ENCODE peak calls at places on chromosomes 5 and 9, in eight cellular contexts. Z is CD8-positive, alpha-beta memory T cell; D is activated naive CD4-positive, alpha-beta T cell treated with anti-CD3 and anti-CD28 coated beads, Interleukin-2, amount 10 ng/mL, durations not matched to agents 7 days and 5 days; G is T-helper 1 cell; J is ELR; Q is NCI-H1092 treated with DMSO at 0.1 percent for 48 hours; E is stromal cell of bone marrow; H is choroid plexus epithelial cell. F is an unnamed sample.

GRCh38 chr5:148684528-148684927 is 30.2 kb upstream of the HTR4 start:
- DNase-seq in Q (no peak), D (no peak), Z (no peak), G (no peak), H (no peak), E (no peak), J (no peak), F (no peak)

GRCh38 chr5:158720316-158720715 is 379.4 kb downstream of the EBF1 start:
- DNase-seq in E (no peak), D (no peak), H (no peak), Z (no peak), G (no peak), J (no peak), Q (no peak), F (no peak)

GRCh38 chr9:137083418-137084004 is 3.3 kb upstream of the MAN1B1 start:
- DNase-seq in Q (no peak), D (no peak), Z (no peak), E (peak; percentile 96), J (peak; percentile 98), G (no peak), H (peak; percentile 95), F (peak; percentile 82)

GRCh38 chr9:97363661-97364299 is 48.1 kb upstream of the TDRD7 start:
- DNase-seq in E (no peak), D (no peak), Q (no peak), H (no peak), J (no peak), G (no peak), Z (no peak), F (no peak)

GRCh38 chr5:127671218-127671617 is 22.3 kb downstream of the CTXN3 start:
- DNase-seq in J (peak; percentile 2), Q (no peak), D (no peak), E (no peak), G (no peak), Z (no peak), H (peak; percentile 64), F (no peak)

GRCh38 chr5:75335952-75336624 is 932 bp upstream of the HMGCR start:
- DNase-seq in J (peak; percentile 86), H (peak; percentile 83), E (peak; percentile 75), Z (no peak), D (no peak), Q (peak; percentile 80), G (peak; percentile 38), F (peak; percentile 67)

GRCh38 chr5:66881475-66882161 is 285.4 kb downstream of the MAST4 start:
- DNase-seq in H (peak; percentile 47), D (no peak), J (no peak), Z (no peak), Q (no peak), G (no peak), E (no peak), F (no peak)

GRCh38 chr9:20753761-20754160 is 69.7 kb downstream of the FOCAD start:
- DNase-seq in G (no peak), E (no peak), D (no peak), Z (no peak), J (peak; percentile 12), Q (no peak), H (peak; percentile 7), F (no peak)

GRCh38 chr9:96122756-96123155 is 179.2 kb downstream of the HSD17B3 start:
- DNase-seq in E (peak; percentile 28), Z (no peak), G (no peak), J (peak; percentile 29), D (no peak), Q (no peak), H (peak; percentile 94), F (no peak)

GRCh38 chr9:78031826-78032598 is 401 bp upstream of the GNAQ start:
- DNase-seq in D (peak; percentile 87), H (peak; percentile 97), G (peak; percentile 80), Q (peak; percentile 94), E (peak; percentile 90), J (peak; percentile 92), Z (peak; percentile 65), F (peak; percentile 73)

GRCh38 chr9:26159575-26160392 is 481.5 kb upstream of the TUSC1 start:
- DNase-seq in Q (no peak), G (no peak), Z (no peak), E (no peak), H (no peak), J (no peak), D (no peak), F (peak; percentile 16)

GRCh38 chr5:131330031-131330430 is 66.2 kb downstream of the CDC42SE2 start:
- DNase-seq in D (no peak), H (no peak), G (no peak), J (no peak), E (no peak), Q (no peak), Z (no peak), F (no peak)

GRCh38 chr9:126343271-126343700 is 16.7 kb downstream of the MVB12B start:
- DNase-seq in D (no peak), E (no peak), J (no peak), H (no peak), G (no peak), Q (no peak), Z (no peak), F (no peak)

GRCh38 chr9:96391021-96391765 is 7.7 kb upstream of the SLC35D2 start:
- DNase-seq in G (no peak), H (peak; percentile 58), J (no peak), D (no peak), Z (no peak), Q (no peak), E (no peak), F (no peak)

GRCh38 chr5:170513856-170514255 is 10.0 kb downstream of the KCNIP1 start:
- DNase-seq in E (no peak), G (no peak), H (no peak), D (no peak), J (no peak), Q (no peak), Z (no peak), F (no peak)

GRCh38 chr5:143016777-143017374 is 246.7 kb downstream of the ARHGAP26 start:
- DNase-seq in J (peak; percentile 78), D (peak; percentile 60), Q (peak; percentile 44), E (peak; percentile 43), H (peak; percentile 88), Z (peak; percentile 10), G (peak; percentile 48), F (no peak)